ENCODE peak calls at places on chromosomes 2 and 18, in seven cellular contexts. V, M, U, P, Y, X and L are unnamed samples.

GRCh38 chr2:175567435-175568061 is 386.0 kb upstream of the ATP5MC3 start:
- DNase-seq in V (no peak), M (no peak), U (no peak), P (no peak), Y (no peak), X (no peak), L (peak)

GRCh38 chr2:144452169-144453038 is 67.5 kb downstream of the ZEB2 start:
- DNase-seq in V (peak), M (no peak), U (peak), P (peak), Y (peak), X (no peak), L (peak)

GRCh38 chr2:144237845-144238637 is 281.9 kb downstream of the ZEB2 start:
- DNase-seq in V (no peak), M (no peak), U (peak), P (peak), Y (no peak), X (no peak), L (no peak)

GRCh38 chr2:15734871-15735737 is 143.4 kb downstream of the DDX1 start:
- DNase-seq in V (no peak), M (no peak), U (peak), P (peak), Y (peak), X (no peak), L (peak)

GRCh38 chr2:74599676-74600075 is 45.2 kb downstream of the DOK1 start:
- DNase-seq in V (no peak), M (no peak), U (no peak), P (no peak), Y (no peak), X (no peak), L (no peak)

GRCh38 chr2:108194409-108195132 is 45.2 kb upstream of the SULT1C3 start:
- DNase-seq in V (peak), M (no peak), U (peak), P (peak), Y (no peak), X (no peak), L (no peak)

GRCh38 chr18:31041346-31042067 is 1.0 kb downstream of the DSC3 start:
- DNase-seq in V (peak), M (peak), U (no peak), P (peak), Y (peak), X (no peak), L (no peak)

GRCh38 chr18:74905245-74905644 is 303.7 kb downstream of the PTGR3 start:
- DNase-seq in V (no peak), M (peak), U (peak), P (no peak), Y (no peak), X (no peak), L (no peak)

GRCh38 chr2:113886479-113887383 is 3.2 kb upstream of the ACTR3 start:
- DNase-seq in V (no peak), M (no peak), U (peak), P (peak), Y (peak), X (peak), L (peak)

GRCh38 chr2:72134408-72134996 is 13.2 kb downstream of the CYP26B1 start:
- DNase-seq in V (no peak), M (no peak), U (no peak), P (no peak), Y (no peak), X (no peak), L (no peak)

GRCh38 chr2:181309161-181309560 is 148.0 kb upstream of the ITGA4 start:
- DNase-seq in V (no peak), M (no peak), U (no peak), P (no peak), Y (no peak), X (no peak), L (no peak)

GRCh38 chr2:105078906-105079305 is 41.0 kb downstream of the MRPS9 start:
- DNase-seq in V (no peak), M (no peak), U (no peak), P (peak), Y (peak), X (no peak), L (peak)

GRCh38 chr2:235390108-235390815 is 103.6 kb upstream of the AGAP1 start:
- DNase-seq in V (no peak), M (no peak), U (peak), P (no peak), Y (peak), X (peak), L (peak)

GRCh38 chr2:3466482-3466863 is 52.9 kb downstream of the ADI1 start:
- DNase-seq in V (no peak), M (no peak), U (no peak), P (peak), Y (no peak), X (no peak), L (no peak)

GRCh38 chr2:101679037-101679726 is 18.3 kb upstream of the MAP4K4 start:
- DNase-seq in V (no peak), M (no peak), U (peak), P (peak), Y (peak), X (no peak), L (peak)

GRCh38 chr2:211745295-211746097 is 793.1 kb downstream of the ERBB4 start:
- DNase-seq in V (peak), M (no peak), U (peak), P (peak), Y (peak), X (no peak), L (peak)

GRCh38 chr2:179302764-179303561 is 38.3 kb upstream of the SESTD1 start:
- DNase-seq in V (no peak), M (no peak), U (peak), P (peak), Y (no peak), X (no peak), L (peak)

GRCh38 chr2:207792244-207792785 is 22.6 kb upstream of the FZD5 start:
- DNase-seq in V (peak), M (no peak), U (peak), P (peak), Y (peak), X (no peak), L (peak)

GRCh38 chr2:208698114-208698513 is 291.5 kb downstream of the PTH2R start:
- DNase-seq in V (peak), M (no peak), U (no peak), P (no peak), Y (no peak), X (no peak), L (no peak)

GRCh38 chr2:45649855-45650806 is 1.3 kb upstream of the PRKCE start:
- DNase-seq in V (peak), M (peak), U (peak), P (peak), Y (peak), X (peak), L (peak)

GRCh38 chr2:150046211-150046610 is 441.3 kb downstream of the RND3 start:
- DNase-seq in V (no peak), M (no peak), U (peak), P (peak), Y (peak), X (no peak), L (no peak)

GRCh38 chr2:3643371-3644245 is 14.4 kb upstream of the ALLC start:
- DNase-seq in V (no peak), M (peak), U (no peak), P (no peak), Y (no peak), X (no peak), L (no peak)

GRCh38 chr18:32707586-32707985 is 65.2 kb downstream of the KLHL14 start:
- DNase-seq in V (no peak), M (no peak), U (no peak), P (no peak), Y (peak), X (no peak), L (no peak)
- TF ChIP-seq CTCF in V (no peak), M (no peak), U (no peak), P (no peak), Y (no peak), X (no peak), L (no peak)

GRCh38 chr2:195392446-195393336 is 264.3 kb upstream of the SLC39A10 start:
- DNase-seq in V (no peak), M (no peak), U (no peak), P (no peak), Y (no peak), X (no peak), L (no peak)

GRCh38 chr2:195382186-195382585 is 274.8 kb upstream of the SLC39A10 start:
- DNase-seq in V (no peak), M (no peak), U (no peak), P (no peak), Y (no peak), X (no peak), L (no peak)

GRCh38 chr2:195390686-195391085 is 266.3 kb upstream of the SLC39A10 start:
- DNase-seq in V (no peak), M (no peak), U (no peak), P (no peak), Y (peak), X (no peak), L (no peak)

DNA sequence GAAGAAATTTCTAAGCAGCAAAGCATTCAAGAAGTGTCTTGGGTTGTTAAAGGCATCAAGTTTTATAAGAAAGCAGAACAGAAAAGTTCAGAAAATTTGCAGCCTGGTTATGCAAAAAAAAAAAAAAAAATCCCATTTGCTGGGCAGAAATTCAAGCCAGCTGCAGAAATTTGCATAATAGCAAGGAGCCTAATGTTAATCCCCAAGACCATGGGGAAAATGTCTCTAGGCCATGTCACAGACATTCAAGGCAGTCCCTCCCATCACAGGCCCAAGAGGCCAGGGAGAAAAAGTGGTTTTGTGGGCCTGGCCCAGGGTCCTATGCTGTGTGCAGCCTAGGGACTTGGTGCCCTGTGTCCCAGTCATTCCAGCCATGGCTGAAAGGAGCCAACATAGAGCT is 269.0 kb upstream of the SLC39A10 start:
- DNase-seq in V (no peak), M (no peak), U (no peak), P (no peak), Y (no peak), X (no peak), L (no peak)
- H3K4me3 ChIP-seq in V (no peak), M (no peak), U (no peak), P (no peak), Y (no peak), X (no peak), L (no peak)

GRCh38 chr2:140943867-140944266 is 1186.9 kb downstream of the LRP1B start:
- DNase-seq in V (peak), M (no peak), U (peak), P (no peak), Y (no peak), X (no peak), L (no peak)
- TF ChIP-seq CTCF in V (no peak), M (no peak), U (no peak), P (no peak), Y (no peak), X (no peak), L (no peak)

DNA sequence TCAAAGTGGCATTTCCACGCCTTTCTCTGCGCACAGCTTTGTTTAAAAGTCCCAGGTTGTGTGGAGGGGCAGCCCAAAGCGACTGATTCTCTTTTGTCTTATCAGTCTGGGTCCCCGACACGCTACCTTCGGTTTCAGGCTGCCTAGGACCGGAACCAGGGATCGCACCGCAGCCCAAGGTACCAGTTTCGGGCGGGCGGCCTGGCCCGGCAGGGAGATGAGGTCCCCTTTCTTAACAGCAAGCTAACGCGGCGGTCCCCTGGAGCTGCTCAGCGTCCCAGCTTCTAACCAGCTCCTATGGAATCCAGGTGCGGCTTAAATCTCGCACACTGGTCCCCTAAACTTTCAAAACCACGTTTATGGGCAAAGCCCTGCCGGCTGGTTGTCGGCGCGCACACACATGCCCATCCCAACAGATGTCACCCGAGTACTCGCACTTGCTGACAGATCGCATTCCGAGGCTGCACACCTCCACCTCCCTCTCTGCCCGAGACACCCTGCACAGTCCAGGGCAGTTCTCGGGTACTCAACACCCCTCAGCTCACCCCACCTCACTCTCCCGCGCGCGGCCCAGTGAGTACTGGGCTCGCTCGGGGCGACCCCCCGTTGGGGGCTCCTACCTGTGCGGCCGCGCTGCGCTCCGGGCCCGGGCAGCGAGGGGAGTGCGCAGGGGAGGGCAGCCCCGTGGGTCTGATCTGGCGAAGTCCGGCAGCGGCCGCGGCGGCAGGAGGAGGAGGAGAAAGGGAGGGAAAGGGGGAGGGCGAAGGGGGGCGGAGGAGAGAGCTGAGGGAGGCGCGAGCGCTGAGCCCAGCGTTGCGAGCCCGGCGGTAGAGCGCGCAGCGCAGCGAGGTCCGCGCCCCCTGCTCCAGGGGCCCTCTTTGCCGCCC is at the start of gene EFEMP1:
- DNase-seq in V (peak), M (peak), U (peak), P (peak), Y (peak), X (peak), L (peak)
- H3K4me3 ChIP-seq in V (peak), M (peak), U (peak), P (peak), Y (peak), X (peak), L (peak)